ENCODE peak calls at places on chromosomes 7 and 10, in five cellular contexts. U is DND-41; M is lung; Z is CD8-positive, alpha-beta T cell; W is cardiac muscle cell. N is an unnamed sample.

GRCh38 chr10:104322416-104322782 is 15.9 kb downstream of the ITPRIP start:
- DNase-seq in U (no peak), M (no peak), Z (no peak), W (no peak), N (no peak)

GRCh38 chr10:124992462-124993344 is 50.8 kb downstream of the ZRANB1 start:
- DNase-seq in U (peak; percentile 54), M (peak; percentile 71), Z (no peak), W (peak; percentile 57), N (peak; percentile 29)

GRCh38 chr10:103476046-103476768 is 2.8 kb downstream of the CALHM3 start:
- DNase-seq in U (no peak), M (no peak), Z (no peak), W (peak; percentile 41), N (no peak)

GRCh38 chr10:103781329-103782061 is 73.9 kb downstream of the SH3PXD2A start:
- DNase-seq in U (no peak), M (no peak), Z (no peak), W (no peak), N (no peak)

GRCh38 chr10:49634053-49634660 is 20.3 kb downstream of the CHAT start:
- DNase-seq in U (no peak), M (no peak), Z (no peak), W (no peak), N (no peak)

GRCh38 chr10:114923551-114923950 is 14.4 kb upstream of the TRUB1 start:
- DNase-seq in U (no peak), M (no peak), Z (no peak), W (no peak), N (no peak)

GRCh38 chr7:33076737-33077136 is 14.2 kb upstream of the NT5C3A start:
- DNase-seq in U (no peak), M (no peak), Z (no peak), W (no peak), N (no peak)

GRCh38 chr10:78905940-78906308 is 162.8 kb upstream of the ZMIZ1 start:
- DNase-seq in U (no peak), M (no peak), Z (no peak), W (no peak), N (no peak)

GRCh38 chr10:7480742-7481381 is 70.0 kb upstream of the SFMBT2 start:
- DNase-seq in U (peak; percentile 57), M (no peak), Z (no peak), W (no peak), N (peak; percentile 69)

GRCh38 chr10:95837368-95837776 is 70.4 kb upstream of the CC2D2B start:
- DNase-seq in U (no peak), M (no peak), Z (no peak), W (no peak), N (no peak)

GRCh38 chr10:88092975-88093374 is 229.6 kb downstream of the PTEN start:
- DNase-seq in U (peak; percentile 44), M (no peak), Z (no peak), W (peak; percentile 86), N (no peak)

GRCh38 chr10:91220194-91220953 is at the start of gene PCGF5:
- DNase-seq in U (peak; percentile 92), M (peak; percentile 92), Z (peak; percentile 90), W (peak; percentile 94), N (peak; percentile 91)

GRCh38 chr10:5449823-5450222 is 37.5 kb downstream of the NET1 start:
- DNase-seq in U (no peak), M (no peak), Z (no peak), W (no peak), N (no peak)

GRCh38 chr10:101229275-101230184 is at the start of gene LBX1:
- DNase-seq in U (no peak), M (no peak), Z (no peak), W (no peak), N (no peak)

GRCh38 chr7:23653942-23654341 is 26.1 kb upstream of the FAM221A start:
- DNase-seq in U (no peak), M (no peak), Z (no peak), W (peak; percentile 1), N (no peak)

GRCh38 chr7:156487811-156488523 is 152.6 kb upstream of the RNF32 start:
- DNase-seq in U (peak; percentile 29), M (peak; percentile 22), Z (no peak), W (no peak), N (no peak)

GRCh38 chr10:94219829-94220228 is 142.9 kb downstream of the NOC3L start:
- DNase-seq in U (no peak), M (peak; percentile 59), Z (no peak), W (peak; percentile 70), N (no peak)

GRCh38 chr10:71880425-71881306 is 29.6 kb upstream of the PSAP start:
- DNase-seq in U (peak; percentile 64), M (no peak), Z (no peak), W (no peak), N (no peak)

GRCh38 chr10:129774082-129774735 is 189.9 kb downstream of the EBF3 start:
- DNase-seq in U (no peak), M (no peak), Z (no peak), W (no peak), N (no peak)

GRCh38 chr7:492714-493065 is 27.0 kb downstream of the PDGFA start:
- DNase-seq in U (no peak), M (no peak), Z (no peak), W (no peak), N (no peak)

GRCh38 chr10:88702848-88703597 is 3.0 kb upstream of the LIPK start:
- DNase-seq in U (no peak), M (no peak), Z (no peak), W (no peak), N (no peak)

GRCh38 chr7:17009007-17009719 is 127.4 kb upstream of the AGR3 start:
- DNase-seq in U (no peak), M (no peak), Z (no peak), W (no peak), N (peak; percentile 70)

GRCh38 chr7:128387663-128388485 is 21.9 kb downstream of the IMPDH1 start:
- DNase-seq in U (peak; percentile 74), M (peak; percentile 69), Z (peak; percentile 49), W (peak; percentile 90), N (peak; percentile 48)

GRCh38 chr7:92830532-92831110 is 5.8 kb downstream of the CDK6 start:
- DNase-seq in U (no peak), M (no peak), Z (no peak), W (no peak), N (no peak)

GRCh38 chr10:126171555-126171954 is 216.7 kb downstream of the ADAM12 start:
- DNase-seq in U (no peak), M (no peak), Z (no peak), W (no peak), N (no peak)

GRCh38 chr10:68870545-68871104 is 30.5 kb upstream of the DDX50 start:
- DNase-seq in U (no peak), M (no peak), Z (no peak), W (no peak), N (no peak)

GRCh38 chr7:128738570-128739047 is 550 bp upstream of the CALU start:
- DNase-seq in U (no peak), M (no peak), Z (no peak), W (no peak), N (no peak)

GRCh38 chr7:108347616-108348015 is 108.6 kb downstream of the NRCAM start:
- DNase-seq in U (peak; percentile 5), M (no peak), Z (no peak), W (peak; percentile 79), N (no peak)

GRCh38 chr7:127551941-127552340 is 33.5 kb downstream of the GCC1 start:
- DNase-seq in U (no peak), M (no peak), Z (no peak), W (no peak), N (no peak)

GRCh38 chr7:74575083-74575803 is 82.3 kb upstream of the GTF2I start:
- DNase-seq in U (no peak), M (peak; percentile 63), Z (no peak), W (no peak), N (no peak)

GRCh38 chr7:117193564-117193963 is 129.3 kb downstream of the WNT2 start:
- DNase-seq in U (no peak), M (no peak), Z (no peak), W (no peak), N (no peak)

GRCh38 chr10:5683065-5683464 is 1.6 kb upstream of the TASOR2 start:
- DNase-seq in U (no peak), M (no peak), Z (no peak), W (no peak), N (no peak)

GRCh38 chr7:117648203-117648866 is 168.5 kb downstream of the CFTR start:
- DNase-seq in U (no peak), M (no peak), Z (no peak), W (no peak), N (no peak)

GRCh38 chr10:101032637-101033201 is 1.7 kb downstream of the SFXN3 start:
- DNase-seq in U (peak; percentile 36), M (peak; percentile 78), Z (no peak), W (no peak), N (no peak)

GRCh38 chr10:61592581-61592980 is 70.1 kb upstream of the CABCOCO1 start:
- DNase-seq in U (peak; percentile 8), M (no peak), Z (no peak), W (peak; percentile 11), N (no peak)

GRCh38 chr10:79048639-79049550 is 19.9 kb upstream of the ZMIZ1 start:
- DNase-seq in U (no peak), M (no peak), Z (no peak), W (no peak), N (no peak)

GRCh38 chr7:18798018-18798906 is 302.7 kb downstream of the HDAC9 start:
- DNase-seq in U (no peak), M (no peak), Z (no peak), W (no peak), N (no peak)

GRCh38 chr10:28375399-28376354 is 72.8 kb upstream of the MPP7 start:
- DNase-seq in U (no peak), M (peak; percentile 66), Z (no peak), W (peak; percentile 37), N (no peak)

GRCh38 chr10:75115137-75115536 is 3.7 kb downstream of the SAMD8 start:
- DNase-seq in U (no peak), M (no peak), Z (no peak), W (no peak), N (no peak)
- H3K4me1 ChIP-seq in U (peaks cover 29% of the 10 kb centered on the region), M (peaks cover 2% of the 10 kb centered on the region), Z (peaks cover 18% of the 10 kb centered on the region), W (peaks cover 10% of the 10 kb centered on the region), N (peaks cover 25% of the 10 kb centered on the region)

GRCh38 chr7:151520419-151521229 is 929 bp upstream of the RHEB start:
- DNase-seq in U (peak; percentile 13), M (peak; percentile 48), Z (peak; percentile 15), W (no peak), N (peak; percentile 20)
- H3K4me3 ChIP-seq in U (no peak overlapping the region), M (peak overlapping the region; percentile 2), Z (peak overlapping the region; percentile 73), W (no peak overlapping the region), N (peak overlapping the region; percentile 64)

GRCh38 chr10:43939389-43939938 is 290.8 kb upstream of the ZNF32 start:
- DNase-seq in U (no peak), M (peak; percentile 19), Z (no peak), W (no peak), N (no peak)
- H3K27ac ChIP-seq in U (no peak overlapping the region), M (no peak overlapping the region), Z (no peak overlapping the region), W (no peak overlapping the region), N (no peak overlapping the region)

DNA sequence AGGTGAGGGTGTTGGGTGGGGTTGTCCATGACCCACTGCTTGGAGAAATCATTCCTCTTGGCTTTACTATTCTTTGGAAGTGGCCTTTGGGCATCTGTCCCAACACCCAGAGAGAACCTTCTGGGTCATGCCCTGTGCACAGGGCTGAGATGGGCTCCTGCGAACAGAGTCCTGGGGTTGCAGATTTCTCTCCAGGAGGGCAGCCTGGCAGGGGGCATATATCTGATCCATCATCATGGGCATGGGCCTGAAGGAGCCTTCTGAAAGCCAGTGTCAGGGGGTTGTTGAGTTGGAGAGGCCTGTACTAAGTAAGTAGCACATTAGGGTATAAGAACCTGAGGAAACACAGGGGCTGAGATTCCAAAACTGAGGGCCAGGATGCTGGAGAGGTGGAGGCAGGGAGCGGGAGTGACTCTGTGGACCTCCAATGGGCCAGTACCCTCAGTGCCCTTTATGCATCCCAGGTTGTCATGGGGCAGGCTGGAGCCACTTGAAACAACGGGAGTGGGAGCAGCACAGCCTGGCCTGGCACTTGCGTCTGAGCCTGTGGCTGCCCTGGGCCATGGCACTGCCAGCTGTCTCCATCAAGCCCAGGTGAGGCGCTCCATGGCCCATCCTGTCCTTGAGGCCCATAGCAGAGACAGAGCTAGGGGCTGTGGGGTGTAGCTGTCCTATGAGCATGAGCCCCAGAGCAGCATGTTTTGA is 203.7 kb downstream of the GRID1 start:
- DNase-seq in U (no peak), M (no peak), Z (no peak), W (no peak), N (no peak)
- H3K4me1 ChIP-seq in U (no peaks in the 10 kb centered on the region), M (no peaks in the 10 kb centered on the region), Z (no peaks in the 10 kb centered on the region), W (no peaks in the 10 kb centered on the region), N (no peaks in the 10 kb centered on the region)